ENCODE peak calls at places on chromosomes 13 and 19, in nine cellular contexts. U, T, F, Y, B, D, W, Q and G are unnamed samples.

GRCh38 chr13:37277435-37278144 is 172.1 kb upstream of the CSNK1A1L start:
- DNase-seq in U (no peak), T (no peak), F (no peak), Y (no peak), B (no peak), D (peak), W (no peak), Q (no peak), G (no peak)

GRCh38 chr13:51733656-51734334 is 70.2 kb downstream of the DHRS12 start:
- DNase-seq in U (no peak), T (peak), F (no peak), Y (no peak), B (no peak), D (peak), W (no peak), Q (no peak), G (no peak)

GRCh38 chr19:52230685-52231084 is 38.7 kb upstream of the ZNF766 start:
- DNase-seq in U (peak), T (no peak), F (no peak), Y (no peak), B (no peak), D (no peak), W (no peak), Q (no peak), G (no peak)

GRCh38 chr13:31274345-31274870 is 74.6 kb downstream of the B3GLCT start:
- DNase-seq in U (no peak), T (no peak), F (no peak), Y (no peak), B (no peak), D (no peak), W (no peak), Q (no peak), G (no peak)

GRCh38 chr19:50214699-50215543 is 11.5 kb downstream of the MYH14 start:
- DNase-seq in U (no peak), T (peak), F (no peak), Y (peak), B (no peak), D (no peak), W (no peak), Q (no peak), G (no peak)

GRCh38 chr13:80249906-80250513 is 90.9 kb downstream of the SPRY2 start:
- DNase-seq in U (no peak), T (no peak), F (no peak), Y (no peak), B (no peak), D (no peak), W (no peak), Q (no peak), G (no peak)

GRCh38 chr19:53365899-53366493 is 491 bp downstream of the ZNF525 start:
- DNase-seq in U (peak), T (peak), F (no peak), Y (peak), B (no peak), D (peak), W (no peak), Q (peak), G (no peak)

GRCh38 chr13:35840991-35841604 is 290.1 kb downstream of the DCLK1 start:
- DNase-seq in U (no peak), T (no peak), F (no peak), Y (no peak), B (no peak), D (no peak), W (no peak), Q (no peak), G (no peak)

GRCh38 chr13:109682534-109683244 is 103.7 kb downstream of the IRS2 start:
- DNase-seq in U (no peak), T (no peak), F (no peak), Y (no peak), B (no peak), D (no peak), W (no peak), Q (no peak), G (no peak)

GRCh38 chr19:42606660-42607351 is 12.1 kb upstream of the CEACAM8 start:
- DNase-seq in U (peak), T (peak), F (no peak), Y (peak), B (peak), D (peak), W (no peak), Q (peak), G (no peak)

GRCh38 chr19:30163663-30164062 is 208.5 kb upstream of the ZNF536 start:
- DNase-seq in U (no peak), T (no peak), F (no peak), Y (no peak), B (no peak), D (no peak), W (no peak), Q (no peak), G (no peak)

GRCh38 chr13:75702476-75702875 is 66.3 kb downstream of the LMO7 start:
- DNase-seq in U (no peak), T (no peak), F (no peak), Y (no peak), B (no peak), D (no peak), W (no peak), Q (no peak), G (no peak)

DNA sequence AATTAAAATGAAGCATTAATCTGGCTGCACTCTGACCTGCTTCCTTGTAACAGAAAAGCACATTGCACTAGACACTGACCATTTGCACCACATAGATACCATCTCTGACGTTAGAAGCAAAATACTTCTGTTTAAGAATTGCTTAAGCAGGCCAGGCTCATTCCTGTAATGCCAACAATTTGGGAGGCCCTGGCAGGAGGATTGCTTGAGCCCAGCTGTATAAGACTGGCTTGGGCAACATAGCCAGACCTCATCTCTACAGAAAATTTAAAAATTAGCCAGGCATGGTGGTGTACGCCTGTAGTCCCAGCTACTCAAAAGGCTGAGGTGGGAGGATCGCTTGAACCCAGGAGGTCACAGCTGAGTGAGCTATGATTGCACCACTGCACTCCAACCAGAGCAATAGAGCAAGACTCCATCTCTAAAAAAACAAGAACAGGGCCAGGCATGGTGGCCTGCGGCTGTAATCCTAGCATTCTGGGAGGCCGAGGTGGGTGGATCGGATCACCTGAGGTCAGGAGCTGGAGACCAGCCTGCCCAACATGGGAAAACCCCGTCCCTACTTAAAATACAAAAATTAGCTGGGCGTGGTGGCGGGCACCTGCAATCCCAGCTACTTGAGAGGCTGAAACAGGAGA is 7.0 kb upstream of the TLE6 start:
- DNase-seq in U (no peak), T (no peak), F (no peak), Y (no peak), B (no peak), D (peak), W (no peak), Q (no peak), G (no peak)
- TF ChIP-seq CTCF in U (no peak), T (no peak), F (no peak), Y (no peak), B (no peak), D (no peak), W (no peak), Q (no peak), G (no peak)

DNA sequence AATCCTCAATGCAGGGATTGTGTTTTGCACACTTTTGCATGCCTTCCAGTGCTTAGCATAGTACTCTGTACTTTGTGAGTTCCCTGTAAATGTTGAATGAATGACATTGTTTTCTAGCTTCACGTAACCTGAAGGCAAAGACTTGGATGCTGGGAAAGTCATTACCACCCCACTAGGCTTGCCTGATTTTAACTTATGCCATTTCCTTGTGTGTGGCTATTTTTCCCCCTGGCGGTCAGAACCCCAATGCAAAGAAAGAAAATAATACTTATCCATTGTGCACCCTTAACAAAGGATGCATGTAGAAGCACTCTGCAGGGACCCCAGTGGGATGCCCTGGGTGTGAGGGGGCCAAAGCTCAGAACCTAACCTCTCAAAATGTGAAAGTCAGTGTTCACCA is 1.2 kb upstream of the ENOX1 start:
- DNase-seq in U (peak), T (peak), F (no peak), Y (no peak), B (no peak), D (peak), W (no peak), Q (peak), G (no peak)
- TF ChIP-seq CTCF in U (peak), T (peak), F (no peak), Y (no peak), B (peak), D (peak), W (peak), Q (peak), G (no peak)

DNA sequence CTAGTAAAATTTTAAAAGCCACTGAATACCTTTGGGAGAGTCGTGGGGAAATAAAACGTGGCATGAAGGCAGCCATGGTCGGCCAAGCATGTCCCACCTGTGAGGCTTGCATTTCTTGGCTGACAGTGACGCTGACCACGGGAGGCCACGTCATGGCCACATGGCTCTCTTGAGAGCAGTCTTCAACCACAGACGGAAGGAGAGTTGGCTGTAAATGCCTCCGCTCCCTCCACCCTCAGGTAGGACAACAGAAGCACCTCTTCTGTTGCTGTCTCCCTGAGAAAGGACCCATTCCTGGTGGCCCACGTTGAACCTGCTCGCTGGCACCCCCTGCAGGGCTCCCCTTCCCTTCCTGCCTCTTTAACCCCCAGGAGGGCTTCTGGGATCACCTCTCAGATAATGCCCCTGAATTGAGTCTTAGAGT is 10.6 kb upstream of the LRRC25 start:
- DNase-seq in U (peak), T (peak), F (no peak), Y (no peak), B (no peak), D (no peak), W (peak), Q (peak), G (no peak)
- TF ChIP-seq CTCF in U (peak), T (peak), F (no peak), Y (peak), B (peak), D (peak), W (peak), Q (peak), G (no peak)

GRCh38 chr19:41226053-41226873 is 7.2 kb downstream of the AXL start:
- DNase-seq in U (no peak), T (peak), F (peak), Y (peak), B (no peak), D (peak), W (no peak), Q (peak), G (no peak)
- TF ChIP-seq CTCF in U (no peak), T (no peak), F (no peak), Y (no peak), B (no peak), D (peak), W (no peak), Q (no peak), G (no peak)

DNA sequence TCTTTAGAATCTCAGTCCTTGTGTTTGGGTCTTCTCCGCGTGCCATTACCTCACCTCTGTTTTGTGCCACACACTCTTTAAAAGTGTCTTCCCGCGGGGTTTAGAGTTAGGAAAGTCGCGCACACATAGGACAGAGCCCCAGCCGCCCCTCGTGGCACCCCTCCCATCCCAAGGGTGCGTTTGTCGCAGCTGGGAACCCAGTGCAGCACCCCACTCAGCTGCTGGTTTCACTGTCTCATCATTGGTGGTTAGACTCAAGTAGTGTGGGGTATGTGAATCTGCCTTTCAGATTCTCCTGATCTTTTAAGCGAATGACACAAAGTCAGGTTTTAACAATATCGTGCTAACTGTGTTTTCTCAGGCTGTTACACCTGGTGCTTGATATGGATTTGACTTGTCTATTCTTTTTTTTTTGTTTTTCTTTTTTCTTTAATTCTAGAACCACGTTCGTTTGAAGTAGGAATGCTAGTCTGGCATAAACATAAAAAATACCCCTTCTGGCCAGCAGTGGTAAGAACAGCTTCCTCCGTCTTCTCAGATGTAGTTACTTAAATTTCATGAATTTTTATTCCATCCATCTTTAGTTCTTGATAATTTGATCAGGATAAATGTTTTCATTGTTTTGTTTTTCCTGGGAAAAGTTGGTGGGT is 19.5 kb upstream of the NDUFS7 start:
- DNase-seq in U (no peak), T (no peak), F (no peak), Y (no peak), B (no peak), D (peak), W (no peak), Q (no peak), G (no peak)
- TF ChIP-seq CTCF in U (no peak), T (peak), F (no peak), Y (no peak), B (peak), D (peak), W (peak), Q (peak), G (no peak)

GRCh38 chr13:89115307-89115706 is 1444.1 kb downstream of the SLITRK5 start:
- DNase-seq in U (no peak), T (peak), F (no peak), Y (no peak), B (no peak), D (no peak), W (no peak), Q (no peak), G (no peak)
- TF ChIP-seq CTCF in U (no peak), T (peak), F (no peak), Y (no peak), B (peak), D (no peak), W (peak), Q (peak), G (no peak)

DNA sequence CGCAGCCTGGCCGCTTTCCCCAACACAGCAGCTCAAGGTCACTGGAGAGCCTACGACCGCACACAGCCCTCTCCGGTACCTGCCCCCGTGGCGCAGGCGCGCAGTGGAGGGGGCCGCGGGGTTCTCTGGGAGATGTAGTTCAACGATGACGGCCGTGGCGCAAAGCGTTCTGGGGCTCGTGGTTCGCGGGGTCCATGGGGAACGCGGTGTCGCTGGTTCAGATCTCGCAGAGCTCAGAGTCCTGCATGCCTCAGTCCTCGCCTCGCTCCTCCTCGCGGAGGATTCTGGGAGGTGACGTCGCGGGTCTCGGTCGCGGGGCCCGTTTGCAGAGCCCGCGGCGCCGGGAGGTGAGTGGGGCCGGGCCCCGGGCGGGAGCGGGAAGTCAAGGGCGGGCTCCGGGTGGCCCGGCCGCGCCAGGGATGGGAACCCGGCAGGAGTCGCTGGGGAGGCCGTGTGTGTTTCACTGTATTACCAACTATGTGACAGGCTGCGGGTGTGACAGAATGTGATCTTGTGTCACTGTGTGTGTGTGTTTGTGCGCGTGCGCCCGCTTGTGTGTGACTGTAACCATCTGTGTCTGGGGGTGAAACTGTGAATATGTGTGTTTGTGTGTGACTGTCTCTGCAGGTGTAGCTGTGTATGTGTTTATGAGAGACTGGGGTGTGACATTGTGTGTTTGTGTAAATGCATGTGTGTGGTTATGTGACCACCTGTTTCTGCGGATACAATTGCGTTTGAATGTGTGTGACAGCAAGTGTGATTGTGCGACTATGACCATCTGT is at the start of gene ZNF527:
- DNase-seq in U (peak), T (peak), F (peak), Y (peak), B (peak), D (peak), W (peak), Q (peak), G (peak)
- TF ChIP-seq CTCF in U (no peak), T (no peak), F (no peak), Y (no peak), B (peak), D (no peak), W (no peak), Q (no peak), G (no peak)